ENCODE peak calls at places on chromosome 7, in seven cellular contexts. F is GM12878; I is CD8-positive, alpha-beta T cell; H is lower lobe of right lung; R is tibial artery; U is tibial nerve; T is ovary. A is an unnamed sample.
A peak's percentile ranks its signal among the peaks of the same experiment; 100 is the strongest.

GRCh38 chr7:20797174-20798080 is 10.7 kb upstream of the SP8 start:
- DNase-seq in H (no peak), I (no peak), T (no peak), U (no peak), R (no peak), F (no peak), A (no peak)

GRCh38 chr7:42454006-42454405 is 217.0 kb upstream of the GLI3 start:
- DNase-seq in F (no peak), T (no peak), U (no peak), R (no peak), H (no peak), I (no peak), A (no peak)

GRCh38 chr7:105829681-105830322 is 46.6 kb downstream of the ATXN7L1 start:
- DNase-seq in F (no peak), T (no peak), R (no peak), H (no peak), I (no peak), U (no peak), A (no peak)

GRCh38 chr7:51467384-51468017 is 150.9 kb upstream of the COBL start:
- DNase-seq in T (no peak), H (no peak), U (no peak), I (no peak), F (no peak), R (no peak), A (no peak)

GRCh38 chr7:47988496-47989386 is 9.3 kb upstream of the HUS1 start:
- DNase-seq in I (no peak), R (no peak), H (no peak), F (no peak), T (no peak), U (no peak), A (no peak)

GRCh38 chr7:66826649-66827048 is 86.1 kb downstream of the RABGEF1 start:
- DNase-seq in F (no peak), H (no peak), U (no peak), T (no peak), I (no peak), R (no peak), A (no peak)

GRCh38 chr7:104005197-104005596 is 15.7 kb upstream of the RELN start:
- DNase-seq in U (no peak), R (no peak), I (no peak), H (no peak), T (no peak), F (no peak), A (no peak)

GRCh38 chr7:2785071-2785500 is 59.0 kb downstream of the GNA12 start:
- DNase-seq in U (no peak), R (no peak), I (no peak), T (no peak), H (no peak), F (peak; percentile 40), A (no peak)

GRCh38 chr7:111836592-111836991 is 274.3 kb upstream of the IMMP2L start:
- DNase-seq in I (no peak), R (no peak), F (no peak), H (no peak), T (no peak), U (no peak), A (no peak)

GRCh38 chr7:30119890-30120577 is 14.8 kb upstream of the MTURN start:
- DNase-seq in I (no peak), U (no peak), T (no peak), H (no peak), F (no peak), R (no peak), A (no peak)

GRCh38 chr7:30115709-30116297 is 19.0 kb upstream of the MTURN start:
- DNase-seq in F (no peak), R (no peak), I (no peak), T (no peak), U (no peak), H (no peak), A (no peak)

GRCh38 chr7:30117886-30118285 is 16.9 kb upstream of the MTURN start:
- DNase-seq in R (no peak), I (no peak), H (no peak), F (no peak), T (no peak), U (no peak), A (no peak)

GRCh38 chr7:30114536-30115258 is 20.1 kb upstream of the MTURN start:
- DNase-seq in F (no peak), U (no peak), R (no peak), T (no peak), I (no peak), H (no peak), A (no peak)

GRCh38 chr7:30116771-30117170 is 18.0 kb upstream of the MTURN start:
- DNase-seq in F (no peak), T (no peak), U (no peak), H (no peak), I (no peak), R (peak; percentile 81), A (no peak)
- H3K4me3 ChIP-seq in F (no peak overlapping the region), T (no peak overlapping the region), U (no peak overlapping the region), H (no peak overlapping the region), I (no peak overlapping the region), R (no peak overlapping the region), A (no peak overlapping the region)

GRCh38 chr7:150963707-150964559 is 14.2 kb downstream of the KCNH2 start:
- DNase-seq in U (no peak), R (no peak), T (no peak), H (no peak), I (no peak), F (no peak), A (no peak)

GRCh38 chr7:150962743-150963399 is 15.2 kb downstream of the KCNH2 start:
- DNase-seq in I (no peak), R (no peak), T (peak; percentile 70), H (peak; percentile 66), F (no peak), U (no peak), A (peak; percentile 29)

GRCh38 chr7:150965273-150965830 is 12.8 kb downstream of the KCNH2 start:
- DNase-seq in U (no peak), H (no peak), I (no peak), T (no peak), F (no peak), R (no peak), A (no peak)

GRCh38 chr7:150966002-150966401 is 12.1 kb downstream of the KCNH2 start:
- DNase-seq in U (no peak), T (no peak), I (no peak), R (no peak), H (no peak), F (no peak), A (no peak)

DNA sequence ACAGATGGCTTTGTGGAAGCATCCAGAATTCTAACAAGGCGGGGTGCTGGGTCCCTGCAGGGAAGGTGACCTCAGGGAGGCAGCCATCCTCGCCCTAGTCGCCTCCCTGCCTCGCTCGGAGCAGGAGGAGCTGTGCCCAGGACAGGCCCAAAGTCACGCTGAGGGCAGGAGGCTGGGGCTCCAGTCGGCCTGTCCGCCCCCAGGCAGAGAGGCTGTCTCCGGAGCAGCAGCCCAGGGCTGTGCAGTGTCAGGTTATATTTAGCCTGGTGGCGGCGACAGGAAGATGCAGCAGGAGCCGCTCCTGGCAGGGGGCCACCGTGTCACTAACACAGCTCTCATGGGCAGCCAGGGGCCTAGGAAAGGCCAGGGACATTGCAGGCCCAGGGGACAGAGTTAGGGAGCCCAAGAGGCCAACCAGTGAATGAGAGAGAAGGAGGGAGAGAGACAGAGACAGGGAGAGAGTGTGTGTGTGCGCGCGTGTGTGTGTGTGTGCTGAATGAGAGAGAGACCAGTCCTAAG is 13.5 kb downstream of the KCNH2 start:
- DNase-seq in T (no peak), F (no peak), I (no peak), R (no peak), H (no peak), U (no peak), A (no peak)
- H3K4me1 ChIP-seq in T (peaks cover 16% of the 10 kb centered on the region), F (no peaks in the 10 kb centered on the region), I (peaks cover 5% of the 10 kb centered on the region), R (peaks cover 6% of the 10 kb centered on the region), H (peaks cover 38% of the 10 kb centered on the region), U (peaks cover 6% of the 10 kb centered on the region), A (peaks cover 3% of the 10 kb centered on the region)

DNA sequence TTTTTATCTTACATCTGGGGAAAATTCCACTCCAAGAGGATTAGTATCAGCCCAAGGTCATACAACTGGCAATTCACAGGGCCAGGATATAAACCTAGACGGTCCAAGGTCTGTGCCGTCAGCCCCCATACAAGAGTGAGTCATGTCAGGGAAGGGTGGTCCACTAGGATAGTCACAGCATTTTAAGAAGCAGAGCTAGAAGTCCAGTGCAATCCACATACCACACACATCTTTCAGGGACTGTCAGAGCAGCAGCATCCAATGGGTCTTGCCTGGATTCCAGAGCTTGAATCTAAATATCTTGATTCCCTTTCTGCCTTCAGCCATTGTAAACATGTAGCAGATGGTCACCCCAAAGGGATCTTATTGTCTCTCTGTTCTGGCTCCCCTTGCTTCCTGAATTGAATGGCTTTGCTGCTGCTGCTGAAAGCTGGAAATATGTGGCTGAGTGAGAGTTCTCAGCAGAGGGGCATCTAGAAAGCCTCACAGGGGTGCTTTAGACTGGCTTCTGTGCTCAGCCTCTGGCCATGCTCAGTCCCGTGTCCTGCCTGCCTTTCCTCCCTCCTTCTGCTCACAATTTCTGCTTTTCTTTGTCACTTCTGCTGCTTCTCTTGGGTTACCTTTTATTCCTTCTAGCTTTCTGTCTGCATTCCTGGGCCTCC is 9.9 kb upstream of the OR6V1 start:
- DNase-seq in I (no peak), H (no peak), F (no peak), T (no peak), R (no peak), U (no peak), A (no peak)
- H3K27ac ChIP-seq in I (no peak overlapping the region), H (no peak overlapping the region), F (no peak overlapping the region), T (no peak overlapping the region), R (no peak overlapping the region), U (no peak overlapping the region), A (no peak overlapping the region)

GRCh38 chr7:30937426-30937825 is 25.8 kb downstream of the AQP1 start:
- DNase-seq in R (no peak), F (no peak), I (no peak), U (no peak), T (no peak), H (no peak), A (no peak)

GRCh38 chr7:30941582-30942310 is 22.0 kb upstream of the GHRHR start:
- DNase-seq in H (no peak), I (no peak), R (no peak), T (no peak), U (no peak), F (no peak), A (no peak)

GRCh38 chr7:30936650-30937245 is 25.1 kb downstream of the AQP1 start:
- DNase-seq in I (no peak), U (no peak), H (no peak), R (no peak), T (no peak), F (no peak), A (no peak)

GRCh38 chr7:30935569-30935877 is 23.9 kb downstream of the AQP1 start:
- DNase-seq in H (no peak), F (no peak), I (no peak), U (no peak), T (no peak), R (no peak), A (no peak)

DNA sequence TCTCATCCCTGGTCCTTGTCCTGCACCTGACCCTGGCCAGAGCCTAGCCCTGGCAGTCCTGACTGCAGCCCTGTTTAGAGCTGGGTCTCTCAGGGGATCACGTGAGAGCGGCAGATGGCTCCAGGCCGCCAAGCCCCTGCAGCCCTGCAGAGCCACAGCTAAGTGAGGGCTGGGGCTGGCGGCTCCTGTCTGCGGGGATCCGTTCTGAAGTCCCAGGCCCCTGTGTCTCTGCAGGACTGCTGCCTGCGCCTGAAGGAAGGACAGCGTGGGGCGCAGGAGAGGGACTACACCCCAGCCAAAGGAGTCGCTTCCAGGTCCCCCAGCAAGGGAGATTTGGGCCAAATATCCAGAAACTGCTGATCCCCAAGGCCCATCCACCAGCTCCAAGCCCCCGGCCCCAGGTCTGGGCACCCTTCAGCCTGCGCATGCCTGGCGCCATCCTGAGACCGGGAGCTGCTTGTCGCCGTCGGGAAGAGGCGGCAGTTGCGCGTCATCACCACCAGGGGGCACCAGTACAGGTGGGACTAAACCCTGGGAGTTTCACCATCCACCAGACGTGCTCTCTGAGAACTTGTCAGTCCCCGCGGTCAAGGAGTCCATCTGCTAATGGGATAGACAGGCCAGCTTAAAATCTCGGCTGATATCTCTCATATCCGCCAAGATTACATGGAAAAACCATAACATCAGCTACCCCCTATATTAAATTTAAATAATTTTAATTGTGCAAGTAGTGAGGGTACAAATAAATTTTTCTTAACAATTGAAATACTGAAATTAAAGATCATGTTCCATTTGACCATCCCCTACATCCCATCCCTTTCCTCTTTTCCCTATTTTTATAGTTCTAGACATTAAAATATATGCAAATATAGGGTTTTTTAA is 25.1 kb upstream of the GHRHR start:
- DNase-seq in R (peak; percentile 88), T (peak; percentile 81), F (peak; percentile 32), H (peak; percentile 86), U (peak; percentile 85), I (peak; percentile 19), A (peak; percentile 8)
- H3K4me3 ChIP-seq in R (peak overlapping the region; percentile 20), T (no peak overlapping the region), F (no peak overlapping the region), H (no peak overlapping the region), U (no peak overlapping the region), I (no peak overlapping the region), A (no peak overlapping the region)